ENCODE peak calls at places on chromosomes 11 and 22, in five cellular contexts. Q is A549; K is D341Med; M is CD8-positive, alpha-beta memory T cell; H is foreskin keratinocyte. W is an unnamed sample.

GRCh38 chr11:135033545-135033944 is 621.5 kb upstream of the B3GAT1 start:
- DNase-seq in H (no peak), K (peak), M (no peak), Q (no peak), W (peak)

GRCh38 chr11:130874955-130875531 is 41.2 kb downstream of the SNX19 start:
- DNase-seq in M (no peak), H (no peak), Q (no peak), K (no peak), W (peak)

GRCh38 chr22:24707477-24707816 is 67.1 kb downstream of the PIWIL3 start:
- DNase-seq in M (no peak), K (no peak), Q (no peak), H (no peak), W (no peak)

GRCh38 chr11:64249563-64250405 is 1.5 kb upstream of the PLCB3 start:
- DNase-seq in Q (no peak), M (no peak), K (no peak), H (no peak), W (no peak)

GRCh38 chr22:19655399-19655798 is 58.9 kb upstream of the SEPTIN5 start:
- DNase-seq in H (no peak), Q (no peak), K (no peak), M (no peak), W (no peak)

GRCh38 chr22:48886604-48887393 is 940.9 kb downstream of the BRD1 start:
- DNase-seq in K (no peak), H (no peak), M (no peak), Q (no peak), W (no peak)

GRCh38 chr22:22003233-22003632 is 20.6 kb upstream of the TOP3B start:
- DNase-seq in H (no peak), M (no peak), Q (no peak), K (no peak), W (no peak)

GRCh38 chr11:79321282-79321681 is 119.5 kb downstream of the TENM4 start:
- DNase-seq in H (no peak), K (no peak), M (no peak), Q (no peak), W (no peak)

GRCh38 chr11:44760917-44761545 is 34.3 kb downstream of the TSPAN18 start:
- DNase-seq in K (no peak), M (no peak), H (peak), Q (peak), W (no peak)

GRCh38 chr11:31092638-31093037 is 276.9 kb downstream of the DCDC1 start:
- DNase-seq in Q (no peak), H (no peak), M (no peak), K (no peak), W (no peak)

GRCh38 chr11:76721755-76722677 is 51.5 kb upstream of the LRRC32 start:
- DNase-seq in H (peak), Q (peak), K (peak), M (peak), W (peak)

GRCh38 chr11:20047006-20047405 is 113.3 kb downstream of the DBX1 start:
- DNase-seq in Q (no peak), K (no peak), M (no peak), H (no peak), W (no peak)

GRCh38 chr22:48576333-48577013 is 1251.2 kb downstream of the BRD1 start:
- DNase-seq in M (no peak), K (peak), H (no peak), Q (peak), W (no peak)

GRCh38 chr11:69144719-69145365 is 10.9 kb upstream of the SMIM38 start:
- DNase-seq in H (no peak), M (no peak), K (no peak), Q (no peak), W (no peak)

GRCh38 chr22:29109853-29110252 is 37.0 kb downstream of the KREMEN1 start:
- DNase-seq in M (no peak), K (no peak), H (no peak), Q (no peak), W (no peak)

GRCh38 chr22:44906999-44907644 is 102.7 kb downstream of the PHF21B start:
- DNase-seq in K (no peak), Q (no peak), H (no peak), M (no peak), W (no peak)

GRCh38 chr11:124762077-124762623 is at the start of gene ESAM:
- DNase-seq in H (no peak), K (peak), M (peak), Q (peak), W (no peak)

GRCh38 chr11:103892603-103893002 is 143.8 kb upstream of the DDI1 start:
- DNase-seq in K (no peak), Q (peak), H (no peak), M (no peak), W (no peak)

GRCh38 chr11:129804012-129804411 is 11.6 kb upstream of the TMEM45B start:
- DNase-seq in M (peak), K (no peak), H (no peak), Q (no peak), W (no peak)